ENCODE peak calls at places on chromosomes 11 and 22, in seven cellular contexts. O is uterus, G is lower lobe of right lung, P is epithelial cell of esophagus, C is mesenchymal stem cell, E is lung, D is choroid plexus epithelial cell. J is an unnamed sample.

GRCh38 chr11:74024630-74025029 is 15.7 kb upstream of the UCP3 start:
- DNase-seq in D (peak; percentile 96), E (peak; percentile 42), C (peak; percentile 89), G (peak; percentile 64), O (peak; percentile 61), P (peak; percentile 75), J (peak; percentile 55)

GRCh38 chr11:44624761-44625221 is 59.3 kb downstream of the CD82 start:
- DNase-seq in D (no peak), G (no peak), O (no peak), P (no peak), C (no peak), E (peak; percentile 22), J (no peak)

GRCh38 chr22:18067121-18067520 is 10.7 kb upstream of the PEX26 start:
- DNase-seq in G (no peak), E (no peak), C (no peak), O (no peak), P (no peak), D (no peak), J (no peak)

GRCh38 chr11:128937480-128937879 is 5.2 kb downstream of the TP53AIP1 start:
- DNase-seq in D (no peak), P (no peak), E (no peak), C (no peak), O (no peak), G (no peak), J (no peak)

GRCh38 chr11:44096360-44097188 is 1.1 kb downstream of the EXT2 start:
- DNase-seq in P (peak; percentile 94), E (no peak), O (no peak), D (no peak), G (no peak), C (peak; percentile 20), J (peak; percentile 44)

GRCh38 chr11:133894956-133895549 is 49.7 kb upstream of the SPATA19 start:
- DNase-seq in O (no peak), C (no peak), G (no peak), D (no peak), E (no peak), P (no peak), J (no peak)

GRCh38 chr22:42734406-42734805 is 13.7 kb upstream of the A4GALT start:
- DNase-seq in G (no peak), P (no peak), E (no peak), D (no peak), C (no peak), O (no peak), J (no peak)

GRCh38 chr11:3836903-3837302 is 3.9 kb downstream of the RHOG start:
- DNase-seq in E (no peak), P (no peak), D (no peak), O (no peak), C (no peak), G (peak; percentile 66), J (peak; percentile 83)

GRCh38 chr11:111105566-111105965 is 140.0 kb upstream of the POU2AF2 start:
- DNase-seq in O (no peak), E (no peak), C (no peak), P (peak; percentile 16), D (peak; percentile 70), G (no peak), J (no peak)

GRCh38 chr11:122100222-122101080 is 15.6 kb downstream of the BLID start:
- DNase-seq in P (peak; percentile 53), E (no peak), O (peak; percentile 69), G (no peak), C (peak; percentile 68), D (peak; percentile 86), J (peak; percentile 21)

GRCh38 chr11:83303358-83303757 is 17.2 kb upstream of the CCDC90B start:
- DNase-seq in E (no peak), P (no peak), D (no peak), O (no peak), G (no peak), C (no peak), J (no peak)

GRCh38 chr11:114154271-114155047 is 94.9 kb downstream of the ZBTB16 start:
- DNase-seq in C (peak; percentile 72), G (no peak), O (no peak), D (peak; percentile 95), P (peak; percentile 90), E (peak; percentile 56), J (no peak)

DNA sequence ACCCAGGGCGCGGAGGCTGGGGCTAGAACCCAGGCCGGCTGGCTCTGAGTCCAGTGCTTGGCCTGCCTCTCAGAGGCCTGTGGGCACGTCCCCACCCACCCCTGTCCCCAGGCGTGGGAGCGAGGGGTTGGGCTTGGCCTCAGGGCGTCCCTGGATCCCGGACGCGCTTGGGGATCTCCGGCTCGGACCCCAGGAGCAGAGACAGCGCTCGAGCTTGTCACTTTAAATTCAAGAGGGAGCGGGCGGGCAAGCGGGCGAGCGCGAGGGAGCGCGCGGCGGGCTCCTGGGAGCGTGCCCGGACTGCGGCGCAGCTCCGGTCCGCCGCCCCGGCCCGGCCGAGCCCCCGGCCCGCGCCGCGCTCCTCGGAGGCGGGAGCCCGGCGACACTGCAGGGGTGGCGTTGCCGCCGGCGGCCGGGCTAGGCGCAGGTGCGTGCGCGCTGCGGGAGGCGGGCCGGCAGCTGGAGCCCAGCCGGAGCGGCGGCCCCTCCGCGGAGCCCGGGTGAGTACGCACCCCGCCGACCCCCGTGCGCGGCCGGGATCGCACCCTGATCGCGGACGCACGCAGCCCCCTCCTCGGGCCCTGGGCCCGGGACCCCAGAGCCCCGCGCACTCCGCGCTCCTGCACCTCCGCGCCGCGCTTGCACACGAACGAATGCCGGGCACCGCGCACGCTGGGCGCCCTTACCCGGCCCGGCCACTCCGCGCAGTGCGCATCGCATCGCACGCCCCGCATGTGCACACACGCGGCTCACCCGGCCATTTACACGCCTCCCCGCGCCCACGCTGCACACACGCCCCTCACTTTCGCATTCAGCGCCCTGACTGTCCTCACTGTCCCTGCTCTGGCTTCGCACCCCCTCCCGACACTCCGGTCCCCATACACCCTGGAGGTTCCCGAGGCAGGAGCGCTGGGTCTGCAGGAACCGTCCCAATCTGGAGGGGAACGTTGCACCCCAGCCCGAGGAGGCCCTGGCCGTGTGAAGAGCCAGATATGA is at the start of gene SYT12:
- DNase-seq in O (no peak), D (peak; percentile 25), C (no peak), G (no peak), E (no peak), P (peak; percentile 46), J (no peak)
- H3K4me3 ChIP-seq in O (peak within 1 kb of the TSS; percentile 10), D (peak within 1 kb of the TSS; percentile 57), C (peak within 1 kb of the TSS; percentile 52), G (peak within 1 kb of the TSS; percentile 45), E (no peak within 1 kb of the TSS), P (peak within 1 kb of the TSS; percentile 44), J (no peak within 1 kb of the TSS)

GRCh38 chr22:36965716-36966115 is 52.3 kb downstream of the CSF2RB start:
- DNase-seq in O (no peak), P (no peak), G (no peak), D (no peak), C (no peak), E (no peak), J (no peak)

GRCh38 chr22:36961626-36962025 is 48.2 kb downstream of the CSF2RB start:
- DNase-seq in P (no peak), C (no peak), G (no peak), E (no peak), O (no peak), D (no peak), J (no peak)

GRCh38 chr22:36966851-36967535 is 52.3 kb downstream of the TST start:
- DNase-seq in D (no peak), E (no peak), C (no peak), P (peak; percentile 68), G (no peak), O (no peak), J (no peak)

GRCh38 chr22:36964110-36964509 is 50.7 kb downstream of the CSF2RB start:
- DNase-seq in D (no peak), E (no peak), C (no peak), G (no peak), P (no peak), O (no peak), J (no peak)

GRCh38 chr22:36963302-36963701 is 49.9 kb downstream of the CSF2RB start:
- DNase-seq in P (no peak), O (no peak), D (no peak), C (no peak), E (no peak), G (no peak), J (no peak)
- H3K4me3 ChIP-seq in P (no peak overlapping the region), O (no peak overlapping the region), D (no peak overlapping the region), C (no peak overlapping the region), E (no peak overlapping the region), G (no peak overlapping the region), J (no peak overlapping the region)

GRCh38 chr11:117197516-117198456 is 1.4 kb upstream of the TAGLN start:
- DNase-seq in D (peak; percentile 50), P (peak; percentile 29), G (peak; percentile 47), E (no peak), C (no peak), O (peak; percentile 84), J (peak; percentile 70)
- H3K4me3 ChIP-seq in D (no peak overlapping the region), P (no peak overlapping the region), G (no peak overlapping the region), E (no peak overlapping the region), C (no peak overlapping the region), O (peak overlapping the region; percentile 95), J (no peak overlapping the region)

GRCh38 chr22:45425531-45426265 is 12.2 kb downstream of the RIBC2 start:
- DNase-seq in E (no peak), C (no peak), O (no peak), P (no peak), G (no peak), D (no peak), J (no peak)

GRCh38 chr22:45423524-45423923 is 10.0 kb downstream of the RIBC2 start:
- DNase-seq in P (no peak), O (no peak), E (no peak), C (no peak), D (no peak), G (no peak), J (no peak)

GRCh38 chr22:45425101-45425500 is 11.6 kb downstream of the RIBC2 start:
- DNase-seq in D (peak; percentile 47), P (peak; percentile 50), G (no peak), E (no peak), O (no peak), C (no peak), J (no peak)

GRCh38 chr22:45422237-45422983 is 8.9 kb downstream of the RIBC2 start:
- DNase-seq in C (no peak), O (no peak), G (no peak), E (peak; percentile 24), D (no peak), P (no peak), J (no peak)

GRCh38 chr22:45424241-45424731 is 10.8 kb downstream of the RIBC2 start:
- DNase-seq in C (no peak), E (peak; percentile 30), D (no peak), P (peak; percentile 57), G (peak; percentile 86), O (no peak), J (no peak)
- H3K4me3 ChIP-seq in C (no peak overlapping the region), E (no peak overlapping the region), D (no peak overlapping the region), P (no peak overlapping the region), G (no peak overlapping the region), O (no peak overlapping the region), J (no peak overlapping the region)

DNA sequence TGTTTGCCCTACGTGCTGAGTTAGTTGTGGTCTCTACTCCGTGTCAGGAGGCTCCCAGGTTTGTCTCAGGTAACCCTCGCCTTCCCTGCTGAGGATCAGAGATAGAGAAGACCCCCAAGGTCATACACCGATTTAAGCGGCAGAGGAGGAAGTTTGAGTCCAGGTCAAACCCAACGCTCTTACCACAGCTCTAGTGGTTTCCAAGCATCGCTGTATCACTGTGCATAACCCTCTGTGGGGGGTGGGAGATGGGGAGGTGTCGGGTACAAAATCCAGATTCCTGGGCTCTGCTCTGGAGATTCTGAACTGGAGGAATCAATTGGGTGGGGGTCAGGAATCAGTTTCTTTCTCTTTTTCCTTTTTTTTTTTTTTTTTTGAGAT is 627 bp downstream of the DNAJC4 start:
- DNase-seq in P (no peak), D (no peak), O (no peak), C (no peak), E (no peak), G (no peak), J (peak; percentile 38)
- H3K4me3 ChIP-seq in P (peak overlapping the region; percentile 80), D (peak overlapping the region; percentile 91), O (peak overlapping the region; percentile 54), C (peak overlapping the region; percentile 77), E (peak overlapping the region; percentile 37), G (peak overlapping the region; percentile 69), J (peak overlapping the region; percentile 74)